ENCODE peak calls at places on chromosomes 5 and 9, in nine cellular contexts. One of them, this sample, is unnamed.
A peak's percentile ranks its signal among the peaks of the same experiment; 100 is the strongest.

GRCh38 chr9:89362647-89363310 is 44.5 kb downstream of the SECISBP2 start:
- DNase-seq in A549: no peak
- DNase-seq in cardiac muscle cell: no peak
- DNase-seq in IMR-90: no peak
- DNase-seq in breast epithelium: no peak
- DNase-seq in CD8-positive, alpha-beta memory T cell: no peak
- DNase-seq in right atrium auricular region: no peak
- DNase-seq in lower lobe of right lung: no peak
- DNase-seq in spleen: no peak
- DNase-seq in this sample: no peak

GRCh38 chr9:113930384-113930783 is 54.3 kb downstream of the ZNF618 start:
- DNase-seq in A549: no peak
- DNase-seq in cardiac muscle cell: no peak
- DNase-seq in IMR-90: no peak
- DNase-seq in breast epithelium: no peak
- DNase-seq in CD8-positive, alpha-beta memory T cell: no peak
- DNase-seq in right atrium auricular region: no peak
- DNase-seq in lower lobe of right lung: no peak
- DNase-seq in spleen: no peak
- DNase-seq in this sample: no peak

GRCh38 chr9:101093620-101094019 is 65.1 kb downstream of the PLPPR1 start:
- DNase-seq in A549: peak; percentile 22
- DNase-seq in cardiac muscle cell: peak; percentile 23
- DNase-seq in IMR-90: no peak
- DNase-seq in breast epithelium: no peak
- DNase-seq in CD8-positive, alpha-beta memory T cell: no peak
- DNase-seq in right atrium auricular region: no peak
- DNase-seq in lower lobe of right lung: no peak
- DNase-seq in spleen: no peak
- DNase-seq in this sample: no peak

GRCh38 chr9:114539718-114540410 is 34.6 kb upstream of the WHRN start:
- DNase-seq in A549: no peak
- DNase-seq in cardiac muscle cell: no peak
- DNase-seq in IMR-90: no peak
- DNase-seq in breast epithelium: no peak
- DNase-seq in CD8-positive, alpha-beta memory T cell: no peak
- DNase-seq in right atrium auricular region: no peak
- DNase-seq in lower lobe of right lung: no peak
- DNase-seq in spleen: no peak
- DNase-seq in this sample: no peak

GRCh38 chr5:102649731-102650130 is 105.4 kb upstream of the PAM start:
- DNase-seq in A549: no peak
- DNase-seq in cardiac muscle cell: no peak
- DNase-seq in IMR-90: no peak
- DNase-seq in breast epithelium: no peak
- DNase-seq in CD8-positive, alpha-beta memory T cell: no peak
- DNase-seq in right atrium auricular region: no peak
- DNase-seq in lower lobe of right lung: no peak
- DNase-seq in spleen: no peak
- DNase-seq in this sample: no peak

GRCh38 chr5:80453372-80453771 is 34.5 kb upstream of the FAM151B start:
- DNase-seq in A549: no peak
- DNase-seq in cardiac muscle cell: no peak
- DNase-seq in IMR-90: no peak
- DNase-seq in breast epithelium: no peak
- DNase-seq in CD8-positive, alpha-beta memory T cell: no peak
- DNase-seq in right atrium auricular region: no peak
- DNase-seq in lower lobe of right lung: no peak
- DNase-seq in spleen: no peak
- DNase-seq in this sample: no peak

GRCh38 chr9:128552153-128552743 is at the start of gene SPTAN1:
- DNase-seq in A549: peak; percentile 87
- DNase-seq in cardiac muscle cell: peak; percentile 93
- DNase-seq in IMR-90: peak; percentile 84
- DNase-seq in breast epithelium: peak; percentile 83
- DNase-seq in CD8-positive, alpha-beta memory T cell: peak; percentile 95
- DNase-seq in right atrium auricular region: peak; percentile 89
- DNase-seq in lower lobe of right lung: peak; percentile 92
- DNase-seq in spleen: peak; percentile 98
- DNase-seq in this sample: peak; percentile 92

GRCh38 chr9:70000481-70000880 is 43.2 kb upstream of the MAMDC2 start:
- DNase-seq in A549: no peak
- DNase-seq in cardiac muscle cell: no peak
- DNase-seq in IMR-90: no peak
- DNase-seq in breast epithelium: no peak
- DNase-seq in CD8-positive, alpha-beta memory T cell: no peak
- DNase-seq in right atrium auricular region: no peak
- DNase-seq in lower lobe of right lung: no peak
- DNase-seq in spleen: no peak
- DNase-seq in this sample: no peak

GRCh38 chr5:154288145-154288544 is 97.6 kb downstream of the GALNT10 start:
- DNase-seq in A549: no peak
- DNase-seq in cardiac muscle cell: peak; percentile 77
- DNase-seq in IMR-90: peak; percentile 72
- DNase-seq in breast epithelium: peak; percentile 62
- DNase-seq in CD8-positive, alpha-beta memory T cell: no peak
- DNase-seq in right atrium auricular region: no peak
- DNase-seq in lower lobe of right lung: no peak
- DNase-seq in spleen: no peak
- DNase-seq in this sample: no peak

GRCh38 chr5:9523090-9523813 is 22.6 kb downstream of the SEMA5A start:
- DNase-seq in A549: no peak
- DNase-seq in cardiac muscle cell: no peak
- DNase-seq in IMR-90: peak; percentile 53
- DNase-seq in breast epithelium: no peak
- DNase-seq in CD8-positive, alpha-beta memory T cell: no peak
- DNase-seq in right atrium auricular region: no peak
- DNase-seq in lower lobe of right lung: no peak
- DNase-seq in spleen: no peak
- DNase-seq in this sample: no peak

GRCh38 chr9:16236326-16236725 is 634.1 kb downstream of the BNC2 start:
- DNase-seq in A549: peak; percentile 23
- DNase-seq in cardiac muscle cell: peak; percentile 92
- DNase-seq in IMR-90: peak; percentile 97
- DNase-seq in breast epithelium: no peak
- DNase-seq in CD8-positive, alpha-beta memory T cell: no peak
- DNase-seq in right atrium auricular region: peak; percentile 74
- DNase-seq in lower lobe of right lung: no peak
- DNase-seq in spleen: no peak
- DNase-seq in this sample: no peak

GRCh38 chr5:143051244-143052058 is 281.3 kb downstream of the ARHGAP26 start:
- DNase-seq in A549: no peak
- DNase-seq in cardiac muscle cell: peak; percentile 93
- DNase-seq in IMR-90: peak; percentile 90
- DNase-seq in breast epithelium: no peak
- DNase-seq in CD8-positive, alpha-beta memory T cell: no peak
- DNase-seq in right atrium auricular region: no peak
- DNase-seq in lower lobe of right lung: no peak
- DNase-seq in spleen: no peak
- DNase-seq in this sample: no peak

GRCh38 chr5:62473209-62473608 is 60.6 kb downstream of the IPO11 start:
- DNase-seq in A549: no peak
- DNase-seq in cardiac muscle cell: no peak
- DNase-seq in IMR-90: peak; percentile 46
- DNase-seq in breast epithelium: no peak
- DNase-seq in CD8-positive, alpha-beta memory T cell: no peak
- DNase-seq in right atrium auricular region: no peak
- DNase-seq in lower lobe of right lung: no peak
- DNase-seq in spleen: no peak
- DNase-seq in this sample: no peak

GRCh38 chr9:7523644-7524043 is 275.9 kb downstream of the DMAC1 start:
- DNase-seq in A549: no peak
- DNase-seq in cardiac muscle cell: no peak
- DNase-seq in IMR-90: no peak
- DNase-seq in breast epithelium: no peak
- DNase-seq in CD8-positive, alpha-beta memory T cell: no peak
- DNase-seq in right atrium auricular region: no peak
- DNase-seq in lower lobe of right lung: no peak
- DNase-seq in spleen: no peak
- DNase-seq in this sample: no peak

GRCh38 chr9:82147798-82148440 is 159.3 kb downstream of the SPATA31D1 start:
- DNase-seq in A549: no peak
- DNase-seq in cardiac muscle cell: no peak
- DNase-seq in IMR-90: no peak
- DNase-seq in breast epithelium: no peak
- DNase-seq in CD8-positive, alpha-beta memory T cell: no peak
- DNase-seq in right atrium auricular region: no peak
- DNase-seq in lower lobe of right lung: no peak
- DNase-seq in spleen: no peak
- DNase-seq in this sample: no peak

GRCh38 chr5:96432245-96433065 is 593 bp downstream of the PCSK1 start:
- DNase-seq in A549: no peak
- DNase-seq in cardiac muscle cell: peak; percentile 20
- DNase-seq in IMR-90: no peak
- DNase-seq in breast epithelium: no peak
- DNase-seq in CD8-positive, alpha-beta memory T cell: no peak
- DNase-seq in right atrium auricular region: no peak
- DNase-seq in lower lobe of right lung: no peak
- DNase-seq in spleen: no peak
- DNase-seq in this sample: no peak
- H3K4me3 ChIP-seq in A549: no peak overlapping the region
- H3K4me3 ChIP-seq in cardiac muscle cell: no peak overlapping the region
- H3K4me3 ChIP-seq in IMR-90: no peak overlapping the region
- H3K4me3 ChIP-seq in breast epithelium: peak overlapping the region; percentile 21
- H3K4me3 ChIP-seq in CD8-positive, alpha-beta memory T cell: no peak overlapping the region
- H3K4me3 ChIP-seq in right atrium auricular region: no peak overlapping the region
- H3K4me3 ChIP-seq in lower lobe of right lung: no peak overlapping the region
- H3K4me3 ChIP-seq in spleen: no peak overlapping the region
- H3K4me3 ChIP-seq in this sample: no peak overlapping the region

GRCh38 chr5:51034501-51034900 is 348.7 kb upstream of the ISL1 start:
- DNase-seq in A549: no peak
- DNase-seq in cardiac muscle cell: no peak
- DNase-seq in IMR-90: no peak
- DNase-seq in breast epithelium: no peak
- DNase-seq in CD8-positive, alpha-beta memory T cell: no peak
- DNase-seq in right atrium auricular region: no peak
- DNase-seq in lower lobe of right lung: no peak
- DNase-seq in spleen: no peak
- DNase-seq in this sample: no peak
- H3K4me1 ChIP-seq in A549: no peaks in the 10 kb centered on the region
- H3K4me1 ChIP-seq in cardiac muscle cell: no peaks in the 10 kb centered on the region
- H3K4me1 ChIP-seq in IMR-90: no peaks in the 10 kb centered on the region
- H3K4me1 ChIP-seq in breast epithelium: no peaks in the 10 kb centered on the region
- H3K4me1 ChIP-seq in CD8-positive, alpha-beta memory T cell: no peaks in the 10 kb centered on the region
- H3K4me1 ChIP-seq in right atrium auricular region: no peaks in the 10 kb centered on the region
- H3K4me1 ChIP-seq in lower lobe of right lung: no peaks in the 10 kb centered on the region
- H3K4me1 ChIP-seq in spleen: no peaks in the 10 kb centered on the region
- H3K4me1 ChIP-seq in this sample: no peaks in the 10 kb centered on the region

GRCh38 chr9:79688363-79688762 is 116.6 kb downstream of the TLE4 start:
- DNase-seq in A549: no peak
- DNase-seq in cardiac muscle cell: no peak
- DNase-seq in IMR-90: no peak
- DNase-seq in breast epithelium: no peak
- DNase-seq in CD8-positive, alpha-beta memory T cell: no peak
- DNase-seq in right atrium auricular region: no peak
- DNase-seq in lower lobe of right lung: no peak
- DNase-seq in spleen: no peak
- DNase-seq in this sample: no peak

GRCh38 chr9:79684711-79685575 is 113.2 kb downstream of the TLE4 start:
- DNase-seq in A549: no peak
- DNase-seq in cardiac muscle cell: no peak
- DNase-seq in IMR-90: peak; percentile 55
- DNase-seq in breast epithelium: no peak
- DNase-seq in CD8-positive, alpha-beta memory T cell: no peak
- DNase-seq in right atrium auricular region: no peak
- DNase-seq in lower lobe of right lung: no peak
- DNase-seq in spleen: no peak
- DNase-seq in this sample: no peak

GRCh38 chr9:79686381-79687130 is 114.8 kb downstream of the TLE4 start:
- DNase-seq in A549: peak; percentile 40
- DNase-seq in cardiac muscle cell: peak; percentile 83
- DNase-seq in IMR-90: peak; percentile 88
- DNase-seq in breast epithelium: peak; percentile 92
- DNase-seq in CD8-positive, alpha-beta memory T cell: no peak
- DNase-seq in right atrium auricular region: no peak
- DNase-seq in lower lobe of right lung: no peak
- DNase-seq in spleen: no peak
- DNase-seq in this sample: no peak

GRCh38 chr9:79685576-79685975 is 113.8 kb downstream of the TLE4 start:
- DNase-seq in A549: no peak
- DNase-seq in cardiac muscle cell: no peak
- DNase-seq in IMR-90: peak; percentile 79
- DNase-seq in breast epithelium: no peak
- DNase-seq in CD8-positive, alpha-beta memory T cell: no peak
- DNase-seq in right atrium auricular region: no peak
- DNase-seq in lower lobe of right lung: no peak
- DNase-seq in spleen: no peak
- DNase-seq in this sample: no peak

GRCh38 chr9:79687131-79687447 is 115.3 kb downstream of the TLE4 start:
- DNase-seq in A549: no peak
- DNase-seq in cardiac muscle cell: no peak
- DNase-seq in IMR-90: no peak
- DNase-seq in breast epithelium: peak; percentile 46
- DNase-seq in CD8-positive, alpha-beta memory T cell: no peak
- DNase-seq in right atrium auricular region: no peak
- DNase-seq in lower lobe of right lung: no peak
- DNase-seq in spleen: no peak
- DNase-seq in this sample: no peak
- H3K4me3 ChIP-seq in A549: no peak overlapping the region
- H3K4me3 ChIP-seq in cardiac muscle cell: no peak overlapping the region
- H3K4me3 ChIP-seq in IMR-90: no peak overlapping the region
- H3K4me3 ChIP-seq in breast epithelium: no peak overlapping the region
- H3K4me3 ChIP-seq in CD8-positive, alpha-beta memory T cell: no peak overlapping the region
- H3K4me3 ChIP-seq in right atrium auricular region: no peak overlapping the region
- H3K4me3 ChIP-seq in lower lobe of right lung: no peak overlapping the region
- H3K4me3 ChIP-seq in spleen: no peak overlapping the region
- H3K4me3 ChIP-seq in this sample: no peak overlapping the region

GRCh38 chr5:177497297-177498012 is at the start of gene PDLIM7:
- DNase-seq in A549: peak; percentile 97
- DNase-seq in cardiac muscle cell: peak; percentile 98
- DNase-seq in IMR-90: peak; percentile 97
- DNase-seq in breast epithelium: peak; percentile 93
- DNase-seq in CD8-positive, alpha-beta memory T cell: peak; percentile 91
- DNase-seq in right atrium auricular region: peak; percentile 97
- DNase-seq in lower lobe of right lung: peak; percentile 96
- DNase-seq in spleen: peak; percentile 98
- DNase-seq in this sample: peak; percentile 91

GRCh38 chr5:177497011-177497296 is 450 bp downstream of the PDLIM7 start:
- DNase-seq in A549: no peak
- DNase-seq in cardiac muscle cell: no peak
- DNase-seq in IMR-90: no peak
- DNase-seq in breast epithelium: no peak
- DNase-seq in CD8-positive, alpha-beta memory T cell: no peak
- DNase-seq in right atrium auricular region: no peak
- DNase-seq in lower lobe of right lung: no peak
- DNase-seq in spleen: no peak
- DNase-seq in this sample: no peak

GRCh38 chr5:177499842-177500241 is 2.4 kb upstream of the PDLIM7 start:
- DNase-seq in A549: no peak
- DNase-seq in cardiac muscle cell: no peak
- DNase-seq in IMR-90: no peak
- DNase-seq in breast epithelium: no peak
- DNase-seq in CD8-positive, alpha-beta memory T cell: no peak
- DNase-seq in right atrium auricular region: no peak
- DNase-seq in lower lobe of right lung: no peak
- DNase-seq in spleen: no peak
- DNase-seq in this sample: no peak

GRCh38 chr5:177496111-177497010 is 1.0 kb downstream of the PDLIM7 start:
- DNase-seq in A549: peak; percentile 86
- DNase-seq in cardiac muscle cell: peak; percentile 96
- DNase-seq in IMR-90: peak; percentile 94
- DNase-seq in breast epithelium: peak; percentile 82
- DNase-seq in CD8-positive, alpha-beta memory T cell: no peak
- DNase-seq in right atrium auricular region: peak; percentile 84
- DNase-seq in lower lobe of right lung: no peak
- DNase-seq in spleen: peak; percentile 82
- DNase-seq in this sample: no peak

GRCh38 chr5:177498013-177498847 is 826 bp upstream of the PDLIM7 start:
- DNase-seq in A549: no peak
- DNase-seq in cardiac muscle cell: no peak
- DNase-seq in IMR-90: no peak
- DNase-seq in breast epithelium: no peak
- DNase-seq in CD8-positive, alpha-beta memory T cell: peak; percentile 30
- DNase-seq in right atrium auricular region: no peak
- DNase-seq in lower lobe of right lung: no peak
- DNase-seq in spleen: peak; percentile 92
- DNase-seq in this sample: peak; percentile 18
- H3K4me1 ChIP-seq in A549: peaks cover 43% of the 10 kb centered on the region
- H3K4me1 ChIP-seq in cardiac muscle cell: peaks cover 33% of the 10 kb centered on the region
- H3K4me1 ChIP-seq in IMR-90: peaks cover 34% of the 10 kb centered on the region
- H3K4me1 ChIP-seq in breast epithelium: no peaks in the 10 kb centered on the region
- H3K4me1 ChIP-seq in CD8-positive, alpha-beta memory T cell: peaks cover 22% of the 10 kb centered on the region
- H3K4me1 ChIP-seq in right atrium auricular region: no peaks in the 10 kb centered on the region
- H3K4me1 ChIP-seq in lower lobe of right lung: peaks cover 57% of the 10 kb centered on the region
- H3K4me1 ChIP-seq in spleen: peaks cover 90% of the 10 kb centered on the region
- H3K4me1 ChIP-seq in this sample: peaks cover 22% of the 10 kb centered on the region